ENCODE peak calls at places on chromosomes 4 and X, in four cellular contexts. L is GM10248, B is AG10803, W is hypothalamus. K is an unnamed sample.

GRCh38 chrX:19865567-19866363 is 21.6 kb downstream of the SH3KBP1 start:
- DNase-seq in L (no peak), B (no peak), W (no peak), K (no peak)

GRCh38 chr4:178427663-178428062 is 985.4 kb upstream of the AGA start:
- DNase-seq in L (no peak), B (no peak), W (no peak), K (no peak)

GRCh38 chrX:13109811-13110210 is 65.4 kb upstream of the FAM9C start:
- DNase-seq in L (no peak), B (no peak), W (no peak), K (peak)

GRCh38 chrX:45266456-45266855 is 65.8 kb upstream of the DIPK2B start:
- DNase-seq in L (no peak), B (peak), W (no peak), K (no peak)

GRCh38 chr4:10197952-10198351 is 81.4 kb upstream of the WDR1 start:
- DNase-seq in L (no peak), B (no peak), W (no peak), K (no peak)

GRCh38 chr4:2296621-2297601 is 35.0 kb upstream of the MXD4 start:
- DNase-seq in L (no peak), B (no peak), W (no peak), K (no peak)

GRCh38 chrX:53223068-53223693 is 1.8 kb downstream of the KDM5C start:
- DNase-seq in L (no peak), B (peak), W (no peak), K (no peak)

GRCh38 chr4:6595897-6596537 is 21.0 kb downstream of the MAN2B2 start:
- DNase-seq in L (no peak), B (no peak), W (no peak), K (no peak)

GRCh38 chr4:11073621-11074051 is 355.1 kb downstream of the HS3ST1 start:
- DNase-seq in L (no peak), B (peak), W (no peak), K (no peak)

GRCh38 chrX:48761674-48762471 is at the start of gene GLOD5:
- DNase-seq in L (no peak), B (peak), W (no peak), K (no peak)

GRCh38 chr4:148017801-148018200 is 285.9 kb downstream of the ARHGAP10 start:
- DNase-seq in L (no peak), B (no peak), W (no peak), K (no peak)

GRCh38 chrX:86002076-86002896 is 45.1 kb downstream of the CHM start:
- DNase-seq in L (peak), B (peak), W (no peak), K (no peak)

GRCh38 chr4:165133150-165133549 is 20.5 kb upstream of the TMEM192 start:
- DNase-seq in L (no peak), B (no peak), W (no peak), K (no peak)

GRCh38 chr4:147103403-147103946 is 157.8 kb upstream of the TTC29 start:
- DNase-seq in L (no peak), B (peak), W (peak), K (peak)

GRCh38 chr4:173518419-173519102 is 11.5 kb downstream of the HAND2 start:
- DNase-seq in L (no peak), B (peak), W (no peak), K (no peak)

GRCh38 chrX:122572461-122572860 is 611.6 kb upstream of the GRIA3 start:
- DNase-seq in L (no peak), B (peak), W (no peak), K (peak)

GRCh38 chr4:75630932-75631320 is 598 bp upstream of the CDKL2 start:
- DNase-seq in L (no peak), B (no peak), W (no peak), K (no peak)

GRCh38 chr4:75895744-75896314 is 6.4 kb downstream of the PPEF2 start:
- DNase-seq in L (peak), B (peak), W (no peak), K (peak)

GRCh38 chr4:101835121-101835904 is 44.8 kb downstream of the BANK1 start:
- DNase-seq in L (no peak), B (peak), W (no peak), K (peak)

GRCh38 chrX:830532-830931 is 199.9 kb downstream of the SHOX start:
- DNase-seq in L (no peak), B (no peak), W (no peak), K (no peak)

GRCh38 chr4:147094228-147094627 is 148.6 kb upstream of the TTC29 start:
- DNase-seq in L (no peak), B (no peak), W (no peak), K (no peak)

GRCh38 chrX:20267924-20268701 is 1.4 kb upstream of the RPS6KA3 start:
- DNase-seq in L (peak), B (peak), W (peak), K (peak)

GRCh38 chrX:71056857-71057256 is 11.3 kb downstream of the SNX12 start:
- DNase-seq in L (no peak), B (peak), W (no peak), K (peak)

GRCh38 chr4:89266128-89266527 is 41.5 kb downstream of the GPRIN3 start:
- DNase-seq in L (no peak), B (no peak), W (no peak), K (no peak)

GRCh38 chr4:153426207-153426886 is 39.8 kb upstream of the TMEM131L start:
- DNase-seq in L (peak), B (no peak), W (no peak), K (peak)

GRCh38 chr4:40482985-40483647 is 146.5 kb downstream of the RBM47 start:
- DNase-seq in L (no peak), B (no peak), W (no peak), K (peak)

GRCh38 chrX:134173541-134174272 is 63.3 kb upstream of the CCDC160 start:
- DNase-seq in L (peak), B (no peak), W (no peak), K (no peak)

GRCh38 chr4:100168521-100168920 is 21.7 kb downstream of the DDIT4L start:
- DNase-seq in L (no peak), B (peak), W (no peak), K (peak)

GRCh38 chrX:97563531-97564133 is 679.9 kb downstream of the RPA4 start:
- DNase-seq in L (peak), B (peak), W (no peak), K (peak)

K was measured in fibroblast of gingiva.